ENCODE peak calls at places on chromosomes 4 and X, in six cellular contexts. R is lower leg skin; J is breast epithelium; B is germinal center; S is activated naive CD4-positive, alpha-beta T cell treated with anti-CD3 and anti-CD28 coated beads for 36 hours; Z is neuronal stem cell. N is an unnamed sample.

GRCh38 chrX:150047818-150048217 is 109.5 kb upstream of the EOLA2 start:
- DNase-seq in B (no peak), Z (no peak), J (no peak), S (no peak), R (no peak), N (no peak)

GRCh38 chr4:176359590-176359989 is 39.8 kb downstream of the SPCS3 start:
- DNase-seq in B (no peak), J (no peak), R (no peak), S (no peak), Z (no peak), N (no peak)

GRCh38 chrX:73446831-73447230 is at the start of gene CDX4:
- DNase-seq in B (no peak), Z (no peak), R (no peak), J (no peak), S (no peak), N (no peak)

GRCh38 chr4:2761035-2761923 is 5.1 kb upstream of the TNIP2 start:
- DNase-seq in Z (no peak), J (no peak), R (no peak), B (no peak), S (no peak), N (peak)

GRCh38 chr4:78720994-78721677 is 55.0 kb upstream of the BMP2K start:
- DNase-seq in B (no peak), S (peak), R (no peak), Z (no peak), J (no peak), N (peak)

GRCh38 chrX:86714441-86714840 is 566.2 kb downstream of the DACH2 start:
- DNase-seq in R (no peak), S (no peak), B (no peak), J (no peak), Z (no peak), N (no peak)

GRCh38 chr4:29304595-29304994 is 1415.6 kb upstream of the PCDH7 start:
- DNase-seq in B (no peak), J (no peak), S (no peak), R (no peak), Z (no peak), N (no peak)

GRCh38 chr4:100889898-100890297 is 372.1 kb upstream of the EMCN start:
- DNase-seq in S (no peak), B (no peak), Z (no peak), R (no peak), J (no peak), N (no peak)

GRCh38 chrX:44580466-44580865 is 37.8 kb upstream of the FUNDC1 start:
- DNase-seq in Z (no peak), J (no peak), R (no peak), B (no peak), S (no peak), N (no peak)

GRCh38 chr4:113869743-113870375 is 108.3 kb upstream of the CAMK2D start:
- DNase-seq in Z (no peak), J (no peak), B (no peak), R (no peak), S (peak), N (peak)

GRCh38 chr4:147461161-147461560 is 19.7 kb upstream of the EDNRA start:
- DNase-seq in B (no peak), R (no peak), J (no peak), Z (no peak), S (no peak), N (no peak)

GRCh38 chr4:168569066-168569908 is 72.4 kb downstream of the PALLD start:
- DNase-seq in S (peak), R (no peak), Z (no peak), B (no peak), J (peak), N (peak)

GRCh38 chr4:9926591-9926990 is 94.7 kb downstream of the SLC2A9 start:
- DNase-seq in S (no peak), B (no peak), R (peak), J (no peak), Z (no peak), N (no peak)

GRCh38 chrX:124401696-124402095 is 55.3 kb downstream of the SH2D1A start:
- DNase-seq in Z (no peak), R (no peak), S (no peak), J (no peak), B (no peak), N (no peak)

GRCh38 chr4:77044458-77045124 is 31.2 kb downstream of the CCNI start:
- DNase-seq in Z (no peak), R (no peak), J (no peak), B (no peak), S (no peak), N (no peak)

GRCh38 chr4:81491943-81492342 is 20.2 kb upstream of the RASGEF1B start:
- DNase-seq in R (no peak), B (peak), Z (no peak), S (no peak), J (no peak), N (no peak)

GRCh38 chr4:167234388-167234881 is at the start of gene SPOCK3:
- DNase-seq in J (peak), S (peak), Z (peak), B (no peak), R (no peak), N (peak)

GRCh38 chr4:2977116-2978097 is 14.0 kb downstream of the GRK4 start:
- DNase-seq in R (no peak), Z (no peak), J (no peak), S (no peak), B (no peak), N (no peak)

GRCh38 chrX:119468186-119468929 is at the start of gene SLC25A5:
- DNase-seq in R (peak), Z (peak), S (peak), J (peak), B (peak), N (peak)

GRCh38 chr4:15117270-15117946 is 115.1 kb downstream of the CPEB2 start:
- DNase-seq in R (no peak), B (no peak), S (peak), Z (no peak), J (no peak), N (peak)

GRCh38 chr4:100017627-100018310 is 67.7 kb upstream of the H2AZ1 start:
- DNase-seq in Z (no peak), S (peak), R (no peak), J (no peak), B (no peak), N (no peak)

GRCh38 chr4:41426523-41426922 is 111.4 kb upstream of the LIMCH1 start:
- DNase-seq in J (no peak), R (no peak), S (no peak), Z (no peak), B (no peak), N (no peak)

GRCh38 chr4:143699331-143700059 is 980 bp downstream of the FREM3 start:
- DNase-seq in B (no peak), Z (no peak), S (no peak), J (no peak), R (no peak), N (no peak)

GRCh38 chrX:28586891-28587635 is at the start of gene IL1RAPL1:
- DNase-seq in R (no peak), J (no peak), Z (no peak), B (no peak), S (no peak), N (no peak)

GRCh38 chr4:140756292-140757219 is at the start of gene TBC1D9:
- DNase-seq in S (no peak), R (peak), J (peak), B (peak), Z (peak), N (peak)

GRCh38 chrX:140664939-140665338 is 44.6 kb upstream of the LINC00632 start:
- DNase-seq in S (no peak), Z (no peak), B (no peak), R (no peak), J (no peak), N (no peak)

GRCh38 chr4:80321776-80322175 is 13.8 kb upstream of the CFAP299 start:
- DNase-seq in R (no peak), Z (no peak), S (no peak), J (no peak), B (no peak), N (no peak)

GRCh38 chr4:121070274-121070673 is 2.1 kb downstream of the NDNF start:
- DNase-seq in S (no peak), J (no peak), R (no peak), Z (peak), B (no peak), N (no peak)

GRCh38 chrX:47579537-47579936 is 2.7 kb upstream of the TIMP1 start:
- DNase-seq in B (no peak), S (peak), J (no peak), R (no peak), Z (no peak), N (peak)

GRCh38 chr4:3807861-3808521 is 41.8 kb downstream of the ADRA2C start:
- DNase-seq in J (no peak), S (no peak), R (no peak), Z (peak), B (no peak), N (no peak)

GRCh38 chr4:103400405-103400804 is 202.3 kb upstream of the CENPE start:
- DNase-seq in B (peak), Z (no peak), R (no peak), J (no peak), S (no peak), N (no peak)

GRCh38 chr4:70183168-70183939 is 12.2 kb upstream of the ODAM start:
- DNase-seq in Z (peak), R (no peak), B (peak), J (no peak), S (peak), N (peak)

GRCh38 chrX:318068-318738 is 393 bp downstream of the GTPBP6 start:
- DNase-seq in S (peak), B (peak), R (peak), J (peak), Z (peak), N (peak)

GRCh38 chr4:184157322-184157721 is 60.4 kb downstream of the ENPP6 start:
- DNase-seq in S (no peak), Z (no peak), R (no peak), B (no peak), J (no peak), N (no peak)

GRCh38 chr4:31390849-31391248 is 670.7 kb downstream of the PCDH7 start:
- DNase-seq in S (no peak), R (no peak), B (no peak), Z (no peak), J (no peak), N (no peak)

GRCh38 chr4:560731-561211 is 15.3 kb downstream of the TMEM271 start:
- DNase-seq in B (no peak), J (no peak), Z (no peak), R (peak), S (no peak), N (no peak)

GRCh38 chr4:145281946-145282345 is 101.6 kb upstream of the OTUD4 start:
- DNase-seq in J (no peak), R (no peak), S (no peak), Z (no peak), B (no peak), N (no peak)

GRCh38 chr4:184424993-184425758 is 49.2 kb downstream of the IRF2 start:
- DNase-seq in Z (no peak), R (peak), B (no peak), S (no peak), J (peak), N (no peak)